ENCODE peak calls at places on chromosomes 3 and 15, in ten cellular contexts. One of them, this sample, is unnamed.
A peak's percentile ranks its signal among the peaks of the same experiment; 100 is the strongest.

GRCh38 chr3:181915556-181915955 is 203.8 kb downstream of the SOX2 start:
- ATAC-seq in left lung: no peak
- ATAC-seq in Right ventricle myocardium superior: no peak
- ATAC-seq in T-cell: no peak
- ATAC-seq in central memory CD8-positive, alpha-beta T cell: no peak
- ATAC-seq in activated CD4-positive, alpha-beta T cell treated with anti-CD3 and anti-CD28 coated beads for 36 hours: no peak
- ATAC-seq in T-helper 17 cell: no peak
- ATAC-seq in Right ventricle myocardium inferior: no peak
- ATAC-seq in activated T-cell treated with anti-CD3 and anti-CD28 coated beads, Interleukin-2, amount 50 U/mL, for 4 hours: no peak
- ATAC-seq in CD8-positive, alpha-beta T cell: no peak
- ATAC-seq in this sample: no peak

GRCh38 chr15:41876007-41876406 is 17.8 kb downstream of the SPTBN5 start:
- ATAC-seq in left lung: no peak
- ATAC-seq in Right ventricle myocardium superior: no peak
- ATAC-seq in T-cell: no peak
- ATAC-seq in central memory CD8-positive, alpha-beta T cell: no peak
- ATAC-seq in activated CD4-positive, alpha-beta T cell treated with anti-CD3 and anti-CD28 coated beads for 36 hours: no peak
- ATAC-seq in T-helper 17 cell: no peak
- ATAC-seq in Right ventricle myocardium inferior: no peak
- ATAC-seq in activated T-cell treated with anti-CD3 and anti-CD28 coated beads, Interleukin-2, amount 50 U/mL, for 4 hours: no peak
- ATAC-seq in CD8-positive, alpha-beta T cell: no peak
- ATAC-seq in this sample: no peak

GRCh38 chr15:100710213-100710612 is 107.8 kb downstream of the ASB7 start:
- ATAC-seq in left lung: no peak
- ATAC-seq in Right ventricle myocardium superior: no peak
- ATAC-seq in T-cell: no peak
- ATAC-seq in central memory CD8-positive, alpha-beta T cell: peak; percentile 60
- ATAC-seq in activated CD4-positive, alpha-beta T cell treated with anti-CD3 and anti-CD28 coated beads for 36 hours: no peak
- ATAC-seq in T-helper 17 cell: no peak
- ATAC-seq in Right ventricle myocardium inferior: no peak
- ATAC-seq in activated T-cell treated with anti-CD3 and anti-CD28 coated beads, Interleukin-2, amount 50 U/mL, for 4 hours: no peak
- ATAC-seq in CD8-positive, alpha-beta T cell: no peak
- ATAC-seq in this sample: no peak

GRCh38 chr3:166304509-166305063 is 467.4 kb upstream of the BCHE start:
- ATAC-seq in left lung: no peak
- ATAC-seq in Right ventricle myocardium superior: no peak
- ATAC-seq in T-cell: no peak
- ATAC-seq in central memory CD8-positive, alpha-beta T cell: no peak
- ATAC-seq in activated CD4-positive, alpha-beta T cell treated with anti-CD3 and anti-CD28 coated beads for 36 hours: no peak
- ATAC-seq in T-helper 17 cell: no peak
- ATAC-seq in Right ventricle myocardium inferior: no peak
- ATAC-seq in activated T-cell treated with anti-CD3 and anti-CD28 coated beads, Interleukin-2, amount 50 U/mL, for 4 hours: no peak
- ATAC-seq in CD8-positive, alpha-beta T cell: no peak
- ATAC-seq in this sample: no peak

GRCh38 chr3:185815391-185816282 is 9.2 kb downstream of the IGF2BP2 start:
- ATAC-seq in left lung: no peak
- ATAC-seq in Right ventricle myocardium superior: peak; percentile 51
- ATAC-seq in T-cell: no peak
- ATAC-seq in central memory CD8-positive, alpha-beta T cell: no peak
- ATAC-seq in activated CD4-positive, alpha-beta T cell treated with anti-CD3 and anti-CD28 coated beads for 36 hours: no peak
- ATAC-seq in T-helper 17 cell: no peak
- ATAC-seq in Right ventricle myocardium inferior: peak; percentile 50
- ATAC-seq in activated T-cell treated with anti-CD3 and anti-CD28 coated beads, Interleukin-2, amount 50 U/mL, for 4 hours: no peak
- ATAC-seq in CD8-positive, alpha-beta T cell: no peak
- ATAC-seq in this sample: no peak

GRCh38 chr3:172530101-172530561 is 6.9 kb upstream of the TNFSF10 start:
- ATAC-seq in left lung: no peak
- ATAC-seq in Right ventricle myocardium superior: no peak
- ATAC-seq in T-cell: peak; percentile 52
- ATAC-seq in central memory CD8-positive, alpha-beta T cell: peak; percentile 19
- ATAC-seq in activated CD4-positive, alpha-beta T cell treated with anti-CD3 and anti-CD28 coated beads for 36 hours: peak; percentile 82
- ATAC-seq in T-helper 17 cell: peak; percentile 38
- ATAC-seq in Right ventricle myocardium inferior: no peak
- ATAC-seq in activated T-cell treated with anti-CD3 and anti-CD28 coated beads, Interleukin-2, amount 50 U/mL, for 4 hours: peak; percentile 76
- ATAC-seq in CD8-positive, alpha-beta T cell: no peak
- ATAC-seq in this sample: peak; percentile 7

GRCh38 chr15:60479711-60480110 is 769 bp upstream of the ICE2 start:
- ATAC-seq in left lung: peak; percentile 5
- ATAC-seq in Right ventricle myocardium superior: no peak
- ATAC-seq in T-cell: peak; percentile 5
- ATAC-seq in central memory CD8-positive, alpha-beta T cell: peak; percentile 3
- ATAC-seq in activated CD4-positive, alpha-beta T cell treated with anti-CD3 and anti-CD28 coated beads for 36 hours: peak; percentile 4
- ATAC-seq in T-helper 17 cell: peak; percentile 7
- ATAC-seq in Right ventricle myocardium inferior: no peak
- ATAC-seq in activated T-cell treated with anti-CD3 and anti-CD28 coated beads, Interleukin-2, amount 50 U/mL, for 4 hours: no peak
- ATAC-seq in CD8-positive, alpha-beta T cell: no peak
- ATAC-seq in this sample: no peak

GRCh38 chr3:146072824-146073223 is 88.2 kb downstream of the PLOD2 start:
- ATAC-seq in left lung: peak; percentile 42
- ATAC-seq in Right ventricle myocardium superior: peak; percentile 64
- ATAC-seq in T-cell: no peak
- ATAC-seq in central memory CD8-positive, alpha-beta T cell: no peak
- ATAC-seq in activated CD4-positive, alpha-beta T cell treated with anti-CD3 and anti-CD28 coated beads for 36 hours: no peak
- ATAC-seq in T-helper 17 cell: no peak
- ATAC-seq in Right ventricle myocardium inferior: no peak
- ATAC-seq in activated T-cell treated with anti-CD3 and anti-CD28 coated beads, Interleukin-2, amount 50 U/mL, for 4 hours: no peak
- ATAC-seq in CD8-positive, alpha-beta T cell: no peak
- ATAC-seq in this sample: no peak

GRCh38 chr15:36156855-36157521 is 422.4 kb upstream of the CDIN1 start:
- ATAC-seq in left lung: peak; percentile 14
- ATAC-seq in Right ventricle myocardium superior: peak; percentile 73
- ATAC-seq in T-cell: no peak
- ATAC-seq in central memory CD8-positive, alpha-beta T cell: no peak
- ATAC-seq in activated CD4-positive, alpha-beta T cell treated with anti-CD3 and anti-CD28 coated beads for 36 hours: no peak
- ATAC-seq in T-helper 17 cell: no peak
- ATAC-seq in Right ventricle myocardium inferior: peak; percentile 82
- ATAC-seq in activated T-cell treated with anti-CD3 and anti-CD28 coated beads, Interleukin-2, amount 50 U/mL, for 4 hours: no peak
- ATAC-seq in CD8-positive, alpha-beta T cell: no peak
- ATAC-seq in this sample: peak; percentile 84

GRCh38 chr3:65130782-65131181 is 443.0 kb upstream of the ADAMTS9 start:
- ATAC-seq in left lung: peak; percentile 50
- ATAC-seq in Right ventricle myocardium superior: no peak
- ATAC-seq in T-cell: no peak
- ATAC-seq in central memory CD8-positive, alpha-beta T cell: no peak
- ATAC-seq in activated CD4-positive, alpha-beta T cell treated with anti-CD3 and anti-CD28 coated beads for 36 hours: no peak
- ATAC-seq in T-helper 17 cell: no peak
- ATAC-seq in Right ventricle myocardium inferior: no peak
- ATAC-seq in activated T-cell treated with anti-CD3 and anti-CD28 coated beads, Interleukin-2, amount 50 U/mL, for 4 hours: no peak
- ATAC-seq in CD8-positive, alpha-beta T cell: no peak
- ATAC-seq in this sample: no peak

GRCh38 chr3:128163432-128163831 is 10.2 kb downstream of the EEFSEC start:
- ATAC-seq in left lung: no peak
- ATAC-seq in Right ventricle myocardium superior: no peak
- ATAC-seq in T-cell: no peak
- ATAC-seq in central memory CD8-positive, alpha-beta T cell: no peak
- ATAC-seq in activated CD4-positive, alpha-beta T cell treated with anti-CD3 and anti-CD28 coated beads for 36 hours: no peak
- ATAC-seq in T-helper 17 cell: no peak
- ATAC-seq in Right ventricle myocardium inferior: no peak
- ATAC-seq in activated T-cell treated with anti-CD3 and anti-CD28 coated beads, Interleukin-2, amount 50 U/mL, for 4 hours: no peak
- ATAC-seq in CD8-positive, alpha-beta T cell: no peak
- ATAC-seq in this sample: no peak

GRCh38 chr3:174862101-174862500 is 3.0 kb downstream of the NAALADL2 start:
- ATAC-seq in left lung: peak; percentile 89
- ATAC-seq in Right ventricle myocardium superior: peak; percentile 31
- ATAC-seq in T-cell: no peak
- ATAC-seq in central memory CD8-positive, alpha-beta T cell: no peak
- ATAC-seq in activated CD4-positive, alpha-beta T cell treated with anti-CD3 and anti-CD28 coated beads for 36 hours: no peak
- ATAC-seq in T-helper 17 cell: no peak
- ATAC-seq in Right ventricle myocardium inferior: no peak
- ATAC-seq in activated T-cell treated with anti-CD3 and anti-CD28 coated beads, Interleukin-2, amount 50 U/mL, for 4 hours: no peak
- ATAC-seq in CD8-positive, alpha-beta T cell: no peak
- ATAC-seq in this sample: no peak

GRCh38 chr15:53401503-53401902 is 358.0 kb downstream of the WDR72 start:
- ATAC-seq in left lung: no peak
- ATAC-seq in Right ventricle myocardium superior: no peak
- ATAC-seq in T-cell: no peak
- ATAC-seq in central memory CD8-positive, alpha-beta T cell: no peak
- ATAC-seq in activated CD4-positive, alpha-beta T cell treated with anti-CD3 and anti-CD28 coated beads for 36 hours: no peak
- ATAC-seq in T-helper 17 cell: no peak
- ATAC-seq in Right ventricle myocardium inferior: no peak
- ATAC-seq in activated T-cell treated with anti-CD3 and anti-CD28 coated beads, Interleukin-2, amount 50 U/mL, for 4 hours: no peak
- ATAC-seq in CD8-positive, alpha-beta T cell: no peak
- ATAC-seq in this sample: no peak

GRCh38 chr3:28286595-28286994 is 45.2 kb downstream of the CMC1 start:
- ATAC-seq in left lung: peak; percentile 96
- ATAC-seq in Right ventricle myocardium superior: peak; percentile 88
- ATAC-seq in T-cell: peak; percentile 50
- ATAC-seq in central memory CD8-positive, alpha-beta T cell: peak; percentile 73
- ATAC-seq in activated CD4-positive, alpha-beta T cell treated with anti-CD3 and anti-CD28 coated beads for 36 hours: peak; percentile 60
- ATAC-seq in T-helper 17 cell: peak; percentile 63
- ATAC-seq in Right ventricle myocardium inferior: peak; percentile 70
- ATAC-seq in activated T-cell treated with anti-CD3 and anti-CD28 coated beads, Interleukin-2, amount 50 U/mL, for 4 hours: no peak
- ATAC-seq in CD8-positive, alpha-beta T cell: peak; percentile 83
- ATAC-seq in this sample: no peak

GRCh38 chr3:46712191-46713047 is 5.2 kb downstream of the PRSS50 start:
- ATAC-seq in left lung: no peak
- ATAC-seq in Right ventricle myocardium superior: no peak
- ATAC-seq in T-cell: no peak
- ATAC-seq in central memory CD8-positive, alpha-beta T cell: no peak
- ATAC-seq in activated CD4-positive, alpha-beta T cell treated with anti-CD3 and anti-CD28 coated beads for 36 hours: no peak
- ATAC-seq in T-helper 17 cell: no peak
- ATAC-seq in Right ventricle myocardium inferior: no peak
- ATAC-seq in activated T-cell treated with anti-CD3 and anti-CD28 coated beads, Interleukin-2, amount 50 U/mL, for 4 hours: no peak
- ATAC-seq in CD8-positive, alpha-beta T cell: no peak
- ATAC-seq in this sample: no peak

GRCh38 chr15:100515758-100516157 is 13.0 kb downstream of the CERS3 start:
- ATAC-seq in left lung: no peak
- ATAC-seq in Right ventricle myocardium superior: no peak
- ATAC-seq in T-cell: no peak
- ATAC-seq in central memory CD8-positive, alpha-beta T cell: no peak
- ATAC-seq in activated CD4-positive, alpha-beta T cell treated with anti-CD3 and anti-CD28 coated beads for 36 hours: peak; percentile 53
- ATAC-seq in T-helper 17 cell: no peak
- ATAC-seq in Right ventricle myocardium inferior: no peak
- ATAC-seq in activated T-cell treated with anti-CD3 and anti-CD28 coated beads, Interleukin-2, amount 50 U/mL, for 4 hours: no peak
- ATAC-seq in CD8-positive, alpha-beta T cell: no peak
- ATAC-seq in this sample: no peak

GRCh38 chr3:172040976-172041963 is 1.9 kb downstream of the FNDC3B start:
- ATAC-seq in left lung: peak; percentile 0
- ATAC-seq in Right ventricle myocardium superior: no peak
- ATAC-seq in T-cell: no peak
- ATAC-seq in central memory CD8-positive, alpha-beta T cell: no peak
- ATAC-seq in activated CD4-positive, alpha-beta T cell treated with anti-CD3 and anti-CD28 coated beads for 36 hours: no peak
- ATAC-seq in T-helper 17 cell: no peak
- ATAC-seq in Right ventricle myocardium inferior: no peak
- ATAC-seq in activated T-cell treated with anti-CD3 and anti-CD28 coated beads, Interleukin-2, amount 50 U/mL, for 4 hours: no peak
- ATAC-seq in CD8-positive, alpha-beta T cell: no peak
- ATAC-seq in this sample: no peak

GRCh38 chr15:25674948-25675347 is 188.2 kb downstream of the ATP10A start:
- ATAC-seq in left lung: peak; percentile 17
- ATAC-seq in Right ventricle myocardium superior: peak; percentile 73
- ATAC-seq in T-cell: no peak
- ATAC-seq in central memory CD8-positive, alpha-beta T cell: no peak
- ATAC-seq in activated CD4-positive, alpha-beta T cell treated with anti-CD3 and anti-CD28 coated beads for 36 hours: no peak
- ATAC-seq in T-helper 17 cell: no peak
- ATAC-seq in Right ventricle myocardium inferior: peak; percentile 85
- ATAC-seq in activated T-cell treated with anti-CD3 and anti-CD28 coated beads, Interleukin-2, amount 50 U/mL, for 4 hours: no peak
- ATAC-seq in CD8-positive, alpha-beta T cell: no peak
- ATAC-seq in this sample: peak; percentile 90

GRCh38 chr15:45138814-45139765 is 9.3 kb downstream of the DUOX1 start:
- ATAC-seq in left lung: peak; percentile 71
- ATAC-seq in Right ventricle myocardium superior: peak; percentile 34
- ATAC-seq in T-cell: no peak
- ATAC-seq in central memory CD8-positive, alpha-beta T cell: no peak
- ATAC-seq in activated CD4-positive, alpha-beta T cell treated with anti-CD3 and anti-CD28 coated beads for 36 hours: no peak
- ATAC-seq in T-helper 17 cell: no peak
- ATAC-seq in Right ventricle myocardium inferior: peak; percentile 38
- ATAC-seq in activated T-cell treated with anti-CD3 and anti-CD28 coated beads, Interleukin-2, amount 50 U/mL, for 4 hours: no peak
- ATAC-seq in CD8-positive, alpha-beta T cell: no peak
- ATAC-seq in this sample: no peak

GRCh38 chr15:53746101-53746500 is 13.4 kb downstream of the WDR72 start:
- ATAC-seq in left lung: no peak
- ATAC-seq in Right ventricle myocardium superior: no peak
- ATAC-seq in T-cell: no peak
- ATAC-seq in central memory CD8-positive, alpha-beta T cell: no peak
- ATAC-seq in activated CD4-positive, alpha-beta T cell treated with anti-CD3 and anti-CD28 coated beads for 36 hours: no peak
- ATAC-seq in T-helper 17 cell: no peak
- ATAC-seq in Right ventricle myocardium inferior: no peak
- ATAC-seq in activated T-cell treated with anti-CD3 and anti-CD28 coated beads, Interleukin-2, amount 50 U/mL, for 4 hours: no peak
- ATAC-seq in CD8-positive, alpha-beta T cell: no peak
- ATAC-seq in this sample: no peak

GRCh38 chr15:63677778-63678177 is 80.6 kb downstream of the FBXL22 start:
- ATAC-seq in left lung: peak; percentile 99
- ATAC-seq in Right ventricle myocardium superior: peak; percentile 49
- ATAC-seq in T-cell: no peak
- ATAC-seq in central memory CD8-positive, alpha-beta T cell: no peak
- ATAC-seq in activated CD4-positive, alpha-beta T cell treated with anti-CD3 and anti-CD28 coated beads for 36 hours: no peak
- ATAC-seq in T-helper 17 cell: no peak
- ATAC-seq in Right ventricle myocardium inferior: peak; percentile 48
- ATAC-seq in activated T-cell treated with anti-CD3 and anti-CD28 coated beads, Interleukin-2, amount 50 U/mL, for 4 hours: no peak
- ATAC-seq in CD8-positive, alpha-beta T cell: no peak
- ATAC-seq in this sample: no peak

GRCh38 chr3:83559082-83559481 is 1399.7 kb upstream of the CADM2 start:
- ATAC-seq in left lung: no peak
- ATAC-seq in Right ventricle myocardium superior: no peak
- ATAC-seq in T-cell: no peak
- ATAC-seq in central memory CD8-positive, alpha-beta T cell: no peak
- ATAC-seq in activated CD4-positive, alpha-beta T cell treated with anti-CD3 and anti-CD28 coated beads for 36 hours: no peak
- ATAC-seq in T-helper 17 cell: no peak
- ATAC-seq in Right ventricle myocardium inferior: no peak
- ATAC-seq in activated T-cell treated with anti-CD3 and anti-CD28 coated beads, Interleukin-2, amount 50 U/mL, for 4 hours: no peak
- ATAC-seq in CD8-positive, alpha-beta T cell: no peak
- ATAC-seq in this sample: no peak

GRCh38 chr3:150309557-150309956 is 98.5 kb upstream of the TSC22D2 start:
- ATAC-seq in left lung: no peak
- ATAC-seq in Right ventricle myocardium superior: no peak
- ATAC-seq in T-cell: no peak
- ATAC-seq in central memory CD8-positive, alpha-beta T cell: no peak
- ATAC-seq in activated CD4-positive, alpha-beta T cell treated with anti-CD3 and anti-CD28 coated beads for 36 hours: no peak
- ATAC-seq in T-helper 17 cell: no peak
- ATAC-seq in Right ventricle myocardium inferior: no peak
- ATAC-seq in activated T-cell treated with anti-CD3 and anti-CD28 coated beads, Interleukin-2, amount 50 U/mL, for 4 hours: no peak
- ATAC-seq in CD8-positive, alpha-beta T cell: no peak
- ATAC-seq in this sample: no peak

This sample was measured in gastroesophageal sphincter.